ENCODE peak calls at places on chromosomes 16 and 17, in four cellular contexts. M is HepG2, W is uterus, E is IMR-90. K is an unnamed sample.

GRCh38 chr17:20279631-20280030 is 187.7 kb downstream of the LGALS9B start:
- DNase-seq in W (no peak), E (no peak), M (no peak), K (no peak)

GRCh38 chr16:1989826-1990335 is at the start of gene SYNGR3:
- DNase-seq in W (no peak), E (no peak), M (no peak), K (no peak)

GRCh38 chr17:17476865-17477467 is at the start of gene MED9:
- DNase-seq in E (peak), M (peak), W (peak), K (peak)

GRCh38 chr16:17313085-17313611 is 157.6 kb downstream of the XYLT1 start:
- DNase-seq in M (no peak), W (peak), E (peak), K (no peak)

GRCh38 chr16:1654505-1655268 is 23.4 kb upstream of the JPT2 start:
- DNase-seq in W (no peak), M (no peak), E (no peak), K (no peak)

GRCh38 chr16:31404353-31405064 is 11.4 kb downstream of the ITGAD start:
- DNase-seq in M (no peak), E (no peak), W (no peak), K (no peak)

GRCh38 chr16:22370038-22370541 is 4.3 kb downstream of the CDR2 start:
- DNase-seq in E (peak), M (peak), W (no peak), K (no peak)

GRCh38 chr17:56939869-56940484 is 20.9 kb downstream of the COIL start:
- DNase-seq in E (peak), M (peak), W (no peak), K (no peak)

GRCh38 chr16:88938933-88939813 is 37.8 kb downstream of the CBFA2T3 start:
- DNase-seq in W (no peak), E (no peak), M (no peak), K (no peak)

GRCh38 chr17:78991017-78991783 is 11.5 kb upstream of the LGALS3BP start:
- DNase-seq in M (no peak), E (no peak), W (no peak), K (no peak)

GRCh38 chr16:2598133-2598641 is 60.4 kb downstream of the PDPK1 start:
- DNase-seq in E (no peak), M (no peak), W (no peak), K (no peak)

GRCh38 chr17:38815576-38816193 is 9.4 kb downstream of the CWC25 start:
- DNase-seq in W (no peak), E (peak), M (no peak), K (no peak)
- TF ChIP-seq CTCF in W (no peak), E (peak), M (no peak), K (no peak)

DNA sequence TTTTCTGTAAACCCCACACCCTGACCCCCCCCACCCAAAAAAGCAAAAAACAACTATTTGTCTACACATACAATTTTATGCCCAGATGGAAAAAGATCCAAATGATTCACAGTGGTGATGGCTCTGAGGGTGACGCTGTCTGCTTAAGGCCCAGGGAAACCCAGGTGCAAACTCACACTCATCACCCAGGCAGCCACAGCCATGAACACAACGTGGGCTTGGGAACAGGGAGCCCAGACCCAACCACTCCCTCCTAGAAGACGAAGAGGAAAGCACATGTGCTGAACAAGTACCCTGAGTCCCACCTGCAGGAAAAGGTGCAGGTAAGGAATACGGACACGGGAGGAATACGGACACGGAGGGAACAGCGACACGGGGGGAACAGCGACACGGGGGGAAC is 5.4 kb downstream of the HBQ1 start:
- DNase-seq in E (no peak), M (no peak), W (no peak), K (no peak)
- H3K27ac ChIP-seq in E (no peak), M (no peak), W (no peak), K (no peak)

DNA sequence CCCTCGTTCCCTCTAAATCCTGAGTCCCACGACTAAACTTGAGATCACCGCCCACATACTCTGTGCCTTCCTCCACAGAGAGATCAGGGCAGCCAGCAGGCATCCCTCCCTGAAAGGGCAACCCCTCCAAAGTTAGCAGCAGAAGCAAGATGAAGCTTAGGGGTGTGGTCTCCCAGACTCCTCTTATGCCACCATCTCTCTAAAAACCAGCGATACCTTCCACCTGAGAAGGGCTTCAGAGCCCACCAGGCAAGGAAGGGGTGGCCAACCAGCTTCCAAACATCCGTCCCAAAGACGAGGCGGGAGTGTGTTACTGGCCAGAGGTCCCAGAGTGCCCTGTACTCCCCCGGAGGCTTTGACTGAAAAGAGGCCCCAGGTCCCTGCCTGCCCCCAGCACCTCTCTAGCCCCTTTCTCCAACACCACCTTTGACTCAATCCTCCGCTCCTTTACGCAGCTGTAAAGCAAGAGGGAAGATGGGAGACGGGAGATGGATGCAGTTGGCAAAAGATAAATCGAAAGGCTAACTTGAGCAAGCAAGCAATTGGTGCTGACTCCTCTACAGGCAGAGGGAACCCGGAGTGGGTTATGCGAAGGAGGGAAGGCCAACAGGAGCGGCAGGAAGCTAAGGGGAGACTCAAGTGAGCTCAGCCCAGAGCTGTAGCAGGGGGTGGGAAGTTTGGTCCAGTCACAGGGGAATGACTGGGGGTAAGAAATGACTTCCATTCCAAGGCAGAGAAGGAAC is 1.1 kb downstream of the ST3GAL2 start:
- DNase-seq in M (no peak), E (peak), W (peak), K (no peak)
- TF ChIP-seq POLR2A in M (no peak), E (peak), W (no peak), K (no peak)

GRCh38 chr16:24681793-24682192 is 47.7 kb upstream of the TNRC6A start:
- DNase-seq in M (peak), W (no peak), E (peak), K (no peak)
- TF ChIP-seq CTCF in M (no peak), W (no peak), E (no peak), K (no peak)

GRCh38 chr17:7825206-7825980 is 8.6 kb upstream of the KDM6B start:
- DNase-seq in W (no peak), E (no peak), M (peak), K (no peak)
- H3K27ac ChIP-seq in W (no peak), E (no peak), M (no peak), K (no peak)

DNA sequence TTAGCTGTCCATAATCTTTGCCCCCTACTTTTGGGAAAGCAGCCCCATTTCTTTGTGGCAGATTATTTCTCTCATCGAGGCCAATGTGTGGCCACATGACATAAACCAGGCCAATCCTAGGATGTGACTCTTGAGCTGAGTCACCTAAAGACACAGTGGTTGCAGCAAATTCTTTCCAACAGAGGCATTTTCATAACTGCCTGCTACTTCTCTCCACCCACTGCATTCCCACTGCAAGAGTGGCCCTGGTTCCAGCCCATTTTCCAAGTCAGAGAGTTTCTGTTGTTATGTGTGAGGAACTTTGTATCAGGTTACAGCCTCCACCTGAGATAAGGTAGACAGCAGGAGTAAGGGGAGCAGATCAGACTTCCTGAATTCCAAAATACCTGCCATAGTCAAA is 195.2 kb downstream of the RGS9 start:
- DNase-seq in M (no peak), E (peak), W (no peak), K (no peak)
- TF ChIP-seq POLR2A in M (no peak), E (no peak), W (no peak), K (no peak)

DNA sequence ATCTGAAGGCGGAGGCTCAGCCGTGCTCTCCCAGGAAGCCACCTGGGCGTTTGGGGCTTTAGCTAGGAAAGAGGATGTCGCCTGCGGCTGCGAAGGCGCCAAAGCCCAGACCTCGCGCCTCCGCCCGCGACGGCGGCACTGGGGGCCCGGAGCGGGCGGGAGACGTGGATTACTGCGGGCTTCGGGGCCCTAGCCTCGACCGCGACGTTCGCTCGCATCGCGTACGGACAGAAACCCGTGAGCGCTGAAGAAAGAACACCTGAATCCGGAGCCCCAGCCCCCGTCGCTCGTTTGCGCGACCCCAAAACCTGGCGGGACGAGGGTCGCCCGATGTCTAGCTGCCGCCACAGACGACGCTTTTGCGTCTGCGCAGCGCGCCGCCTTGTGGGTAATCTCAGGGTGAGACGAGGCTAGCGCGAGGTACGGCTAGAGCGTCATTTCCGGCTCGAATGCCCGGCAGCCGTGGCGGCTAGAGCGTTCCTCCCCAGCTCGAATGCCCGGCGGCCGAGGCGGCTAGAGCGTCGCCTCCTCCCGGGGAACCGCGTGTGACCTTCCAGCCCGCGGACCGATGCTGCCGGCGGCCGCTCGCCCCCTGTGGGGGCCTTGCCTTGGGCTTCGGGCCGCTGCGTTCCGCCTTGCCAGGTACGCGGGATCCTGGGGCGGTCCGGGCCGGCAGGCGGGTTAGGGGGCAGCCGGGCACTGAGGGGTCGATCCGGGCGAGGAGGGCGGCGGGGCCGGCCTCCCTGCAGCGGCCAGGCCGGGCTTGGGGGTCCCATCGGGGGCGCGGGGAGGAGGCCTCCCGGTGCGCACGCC is at the start of gene MRPL12:
- DNase-seq in W (peak), M (peak), E (peak), K (peak)
- TF ChIP-seq CTCF in W (no peak), M (peak), E (no peak), K (peak)

K was measured in gastrocnemius medialis.